ENCODE peak calls at places on chromosomes 2 and 18, in nine cellular contexts. O, X, F, P, A, K, D, Z and G are unnamed samples.

GRCh38 chr2:221461911-221462310 is 110.2 kb downstream of the EPHA4 start:
- DNase-seq in O (no peak), X (no peak), F (peak), P (no peak), A (no peak), K (peak), D (no peak), Z (no peak), G (no peak)

GRCh38 chr18:13681701-13682100 is 44.7 kb downstream of the FAM210A start:
- DNase-seq in O (no peak), X (no peak), F (no peak), P (no peak), A (no peak), K (no peak), D (no peak), Z (no peak), G (no peak)

GRCh38 chr2:102401868-102402267 is 21.1 kb upstream of the IL18RAP start:
- DNase-seq in O (no peak), X (no peak), F (no peak), P (no peak), A (no peak), K (no peak), D (no peak), Z (no peak), G (no peak)

GRCh38 chr2:215002500-215002899 is 135.9 kb downstream of the ABCA12 start:
- DNase-seq in O (no peak), X (peak), F (peak), P (peak), A (no peak), K (peak), D (peak), Z (peak), G (peak)

GRCh38 chr2:25342372-25343186 is 854 bp upstream of the DNMT3A start:
- DNase-seq in O (peak), X (peak), F (peak), P (peak), A (peak), K (peak), D (peak), Z (peak), G (peak)

GRCh38 chr2:207227062-207227748 is 61.5 kb upstream of the KLF7 start:
- DNase-seq in O (no peak), X (no peak), F (no peak), P (no peak), A (peak), K (no peak), D (no peak), Z (peak), G (no peak)

GRCh38 chr2:144358979-144359541 is 160.9 kb downstream of the ZEB2 start:
- DNase-seq in O (no peak), X (peak), F (no peak), P (no peak), A (no peak), K (peak), D (no peak), Z (peak), G (no peak)

GRCh38 chr18:62446511-62446910 is 76.3 kb upstream of the ZCCHC2 start:
- DNase-seq in O (no peak), X (no peak), F (no peak), P (no peak), A (no peak), K (no peak), D (no peak), Z (no peak), G (no peak)

GRCh38 chr2:79580175-79580574 is 67.3 kb downstream of the CTNNA2 start:
- DNase-seq in O (no peak), X (peak), F (no peak), P (no peak), A (no peak), K (peak), D (no peak), Z (no peak), G (no peak)

GRCh38 chr2:47072018-47072691 is 83.0 kb downstream of the STPG4 start:
- DNase-seq in O (no peak), X (peak), F (peak), P (no peak), A (peak), K (peak), D (no peak), Z (peak), G (no peak)

GRCh38 chr2:176317246-176318065 is 48.2 kb downstream of the MTX2 start:
- DNase-seq in O (no peak), X (no peak), F (no peak), P (no peak), A (no peak), K (no peak), D (no peak), Z (no peak), G (no peak)

GRCh38 chr18:41754332-41754731 is 200.7 kb upstream of the PIK3C3 start:
- DNase-seq in O (no peak), X (no peak), F (no peak), P (no peak), A (no peak), K (no peak), D (no peak), Z (no peak), G (no peak)

GRCh38 chr18:49514577-49514976 is 27.5 kb upstream of the C18orf32 start:
- DNase-seq in O (no peak), X (no peak), F (no peak), P (no peak), A (no peak), K (no peak), D (no peak), Z (no peak), G (no peak)

GRCh38 chr2:120474486-120474885 is 128.6 kb downstream of the INHBB start:
- DNase-seq in O (no peak), X (no peak), F (no peak), P (no peak), A (no peak), K (no peak), D (no peak), Z (no peak), G (no peak)

GRCh38 chr18:54777118-54777791 is 51.0 kb upstream of the RAB27B start:
- DNase-seq in O (no peak), X (peak), F (no peak), P (no peak), A (no peak), K (no peak), D (no peak), Z (no peak), G (no peak)

GRCh38 chr2:101693991-101694588 is 3.4 kb upstream of the MAP4K4 start:
- DNase-seq in O (no peak), X (no peak), F (no peak), P (no peak), A (no peak), K (no peak), D (no peak), Z (no peak), G (no peak)

GRCh38 chr2:219772103-219772502 is 144.7 kb downstream of the SLC4A3 start:
- DNase-seq in O (no peak), X (no peak), F (no peak), P (peak), A (no peak), K (no peak), D (peak), Z (no peak), G (no peak)

GRCh38 chr2:239736358-239737143 is 288.6 kb downstream of the NDUFA10 start:
- DNase-seq in O (no peak), X (no peak), F (no peak), P (peak), A (no peak), K (no peak), D (no peak), Z (no peak), G (peak)

GRCh38 chr2:240462073-240462703 is 26.7 kb downstream of the GPC1 start:
- DNase-seq in O (peak), X (no peak), F (no peak), P (no peak), A (no peak), K (no peak), D (no peak), Z (no peak), G (no peak)